ENCODE peak calls at places on chromosomes 6 and 20, in eight cellular contexts. L is T-cell; T is occipital lobe; Q is psoas muscle; U is stimulated activated CD4-positive, alpha-beta T cell treated with anti-CD3 and anti-CD28 coated beads, Interleukin-1b, Interleukin-23, amount 100 ng/mL, for 48 hours; K is A549; J is heart right ventricle; G is mammary epithelial cell. Z is an unnamed sample.

GRCh38 chr20:35297740-35298139 is 5.5 kb upstream of the FAM83C start:
- DNase-seq in L (no peak), T (no peak), Q (no peak), U (no peak), K (no peak), J (no peak), G (no peak), Z (no peak)

GRCh38 chr6:83429857-83430605 is 820 bp downstream of the ME1 start:
- DNase-seq in L (no peak), T (peak), Q (peak), U (no peak), K (no peak), J (no peak), G (peak), Z (no peak)

GRCh38 chr6:139490482-139490881 is 116.0 kb upstream of the CITED2 start:
- DNase-seq in L (peak), T (no peak), Q (no peak), U (no peak), K (no peak), J (no peak), G (no peak), Z (no peak)

GRCh38 chr20:41178904-41179432 is 41.6 kb downstream of the PLCG1 start:
- DNase-seq in L (no peak), T (no peak), Q (no peak), U (no peak), K (no peak), J (no peak), G (no peak), Z (peak)

GRCh38 chr6:39488255-39488881 is 165.9 kb upstream of the KCNK16 start:
- DNase-seq in L (no peak), T (no peak), Q (no peak), U (no peak), K (no peak), J (no peak), G (no peak), Z (no peak)

GRCh38 chr20:58485326-58485725 is 29.9 kb downstream of the APCDD1L start:
- DNase-seq in L (no peak), T (no peak), Q (no peak), U (no peak), K (no peak), J (no peak), G (no peak), Z (no peak)

GRCh38 chr6:25895773-25896172 is 21.7 kb upstream of the SLC17A3 start:
- DNase-seq in L (no peak), T (no peak), Q (no peak), U (no peak), K (no peak), J (no peak), G (no peak), Z (no peak)

GRCh38 chr6:81998432-81998831 is 246.0 kb upstream of the TENT5A start:
- DNase-seq in L (no peak), T (no peak), Q (no peak), U (no peak), K (no peak), J (no peak), G (peak), Z (no peak)

GRCh38 chr6:162964703-162965140 is 236.9 kb downstream of the PACRG start:
- DNase-seq in L (no peak), T (no peak), Q (peak), U (no peak), K (no peak), J (no peak), G (no peak), Z (no peak)

GRCh38 chr6:168147205-168147738 is 68.3 kb upstream of the FRMD1 start:
- DNase-seq in L (no peak), T (no peak), Q (no peak), U (no peak), K (no peak), J (no peak), G (no peak), Z (no peak)

GRCh38 chr20:44159711-44160110 is 27.3 kb downstream of the JPH2 start:
- DNase-seq in L (no peak), T (no peak), Q (no peak), U (no peak), K (no peak), J (no peak), G (no peak), Z (no peak)

GRCh38 chr6:109308018-109308492 is 74.2 kb downstream of the CD164 start:
- DNase-seq in L (no peak), T (no peak), Q (peak), U (peak), K (peak), J (no peak), G (peak), Z (peak)

GRCh38 chr6:5946181-5946580 is 60.5 kb downstream of the NRN1 start:
- DNase-seq in L (no peak), T (no peak), Q (no peak), U (no peak), K (no peak), J (no peak), G (no peak), Z (no peak)

GRCh38 chr6:16241321-16241689 is 2.9 kb downstream of the GMPR start:
- DNase-seq in L (no peak), T (no peak), Q (no peak), U (no peak), K (no peak), J (no peak), G (no peak), Z (no peak)

GRCh38 chr6:18088419-18089296 is 33.8 kb downstream of the NHLRC1 start:
- DNase-seq in L (no peak), T (no peak), Q (no peak), U (no peak), K (no peak), J (no peak), G (no peak), Z (no peak)

Z was measured in CD8-positive, alpha-beta T cell.